ENCODE peak calls at places on chromosomes 11 and 22, in six cellular contexts. Z is mesenchymal stem cell, N is H9, O is H1, C is trophoblast cell, Q is IMR-90. W is an unnamed sample.

GRCh38 chr22:37571258-37571991 is 8.5 kb downstream of the LGALS2 start:
- DNase-seq in O (no peak), Q (peak), Z (peak), C (peak), N (no peak), W (no peak)

GRCh38 chr11:17979770-17980371 is 33.0 kb downstream of the SERGEF start:
- DNase-seq in Q (peak), O (peak), C (peak), Z (peak), N (peak), W (peak)

GRCh38 chr11:67438121-67438902 is 830 bp upstream of the PTPRCAP start:
- DNase-seq in Z (no peak), Q (no peak), N (peak), C (peak), O (no peak), W (no peak)

GRCh38 chr11:64320556-64320955 is 2.6 kb downstream of the PRDX5 start:
- DNase-seq in C (no peak), N (no peak), Z (no peak), Q (no peak), O (no peak), W (no peak)

GRCh38 chr22:27656970-27657369 is 144.6 kb downstream of the MN1 start:
- DNase-seq in N (no peak), C (no peak), O (no peak), Z (no peak), Q (no peak), W (no peak)

GRCh38 chr11:71930556-71931244 is 1.9 kb downstream of the RNF121 start:
- DNase-seq in N (no peak), C (no peak), Z (no peak), Q (no peak), O (no peak), W (no peak)

GRCh38 chr11:57513911-57514537 is 1.5 kb downstream of the SLC43A1 start:
- DNase-seq in Q (peak), Z (peak), O (no peak), C (peak), N (peak), W (no peak)

GRCh38 chr11:89182773-89183172 is 5.1 kb downstream of the TYR start:
- DNase-seq in Z (no peak), N (no peak), C (peak), O (no peak), Q (peak), W (no peak)

GRCh38 chr22:32375678-32376450 is 18.2 kb downstream of the RFPL3 start:
- DNase-seq in C (peak), Q (no peak), N (no peak), O (no peak), Z (no peak), W (no peak)

GRCh38 chr22:42202669-42203068 is 67.8 kb downstream of the TCF20 start:
- DNase-seq in O (no peak), Z (peak), Q (peak), C (no peak), N (no peak), W (no peak)

GRCh38 chr11:125797641-125798040 is 9.7 kb downstream of the PATE3 start:
- DNase-seq in O (peak), Z (no peak), N (peak), C (no peak), Q (no peak), W (no peak)

GRCh38 chr11:14537134-14537599 is 17.0 kb upstream of the PSMA1 start:
- DNase-seq in Q (peak), C (peak), Z (peak), N (no peak), O (no peak), W (peak)

GRCh38 chr22:35769974-35770373 is 52.3 kb downstream of the APOL5 start:
- DNase-seq in O (no peak), C (no peak), Z (no peak), Q (no peak), N (no peak), W (no peak)

GRCh38 chr11:42462558-42463310 is 849.1 kb upstream of the API5 start:
- DNase-seq in Q (no peak), Z (no peak), O (no peak), C (no peak), N (no peak), W (no peak)

GRCh38 chr11:33634291-33634834 is 66.3 kb downstream of the C11orf91 start:
- DNase-seq in N (no peak), Q (peak), C (peak), O (no peak), Z (peak), W (no peak)

GRCh38 chr11:79374707-79375106 is 66.1 kb downstream of the TENM4 start:
- DNase-seq in O (no peak), C (no peak), Z (no peak), N (no peak), Q (no peak), W (no peak)

GRCh38 chr11:79377399-79377798 is 63.4 kb downstream of the TENM4 start:
- DNase-seq in N (no peak), O (no peak), Z (no peak), Q (no peak), C (no peak), W (no peak)

GRCh38 chr11:79371724-79372123 is 69.1 kb downstream of the TENM4 start:
- DNase-seq in Z (no peak), Q (no peak), C (no peak), N (no peak), O (no peak), W (no peak)

GRCh38 chr11:79371152-79371551 is 69.7 kb downstream of the TENM4 start:
- DNase-seq in O (no peak), C (peak), N (peak), Q (no peak), Z (no peak), W (no peak)

DNA sequence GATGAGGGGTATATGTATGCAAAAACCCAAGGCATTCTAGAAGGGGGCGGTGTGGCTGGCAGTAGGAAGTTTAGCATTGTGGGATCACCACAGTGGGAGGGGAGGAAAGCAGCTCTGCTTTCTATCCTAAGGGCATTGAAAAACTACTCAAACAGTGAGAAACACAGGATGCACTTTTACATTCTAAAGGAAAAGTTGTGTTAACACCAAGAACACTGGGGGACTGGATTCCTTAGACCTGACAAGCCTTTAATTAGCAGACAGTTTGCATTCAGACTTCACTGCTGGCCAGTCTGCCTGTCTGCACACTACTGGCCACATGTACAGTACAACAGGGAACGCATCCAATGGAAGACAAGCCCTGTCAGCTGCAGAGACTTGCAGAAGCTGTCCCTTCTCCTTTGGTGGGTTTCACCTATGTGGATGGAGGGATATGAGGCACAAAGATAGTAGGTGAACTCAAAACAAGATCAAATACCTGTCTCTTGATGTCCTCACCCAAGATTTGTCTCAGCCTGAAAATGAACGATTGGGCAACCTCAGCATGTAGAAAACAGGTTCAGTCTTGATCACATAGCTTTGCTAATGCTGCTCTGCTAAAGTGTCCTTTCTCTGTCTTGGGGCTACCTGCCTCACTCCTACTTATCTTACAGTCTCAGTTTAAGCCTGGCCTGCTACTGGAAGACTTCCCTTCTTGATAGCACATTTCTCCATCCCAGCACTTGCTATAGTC is 64.8 kb downstream of the TENM4 start:
- DNase-seq in Z (no peak), C (no peak), N (peak), Q (no peak), O (no peak), W (no peak)
- H3K4ac ChIP-seq in Z (no peak), C (no peak), N (no peak), Q (no peak), O (no peak), W (no peak)

DNA sequence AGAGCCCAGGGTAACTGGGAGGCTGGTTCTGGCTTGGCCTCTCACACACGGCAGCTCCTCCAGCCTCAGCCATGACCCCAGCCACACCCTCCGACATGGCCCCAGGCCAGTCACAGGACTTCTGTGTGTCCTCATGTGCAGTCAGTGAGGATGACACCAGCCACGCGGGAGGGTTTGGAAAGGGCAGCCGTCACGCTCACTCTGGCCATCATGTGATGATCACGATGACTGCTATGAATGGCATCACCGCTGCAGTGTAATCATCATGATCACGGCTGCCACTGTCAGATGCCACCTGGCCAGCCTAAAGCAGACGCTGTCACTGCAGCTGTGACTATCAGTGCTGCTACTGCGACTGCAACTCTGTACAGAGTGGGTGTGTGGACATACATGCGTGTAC is 640.9 kb downstream of the BRD1 start:
- DNase-seq in C (no peak), Q (no peak), Z (no peak), O (no peak), N (no peak), W (no peak)
- H3K14ac ChIP-seq in C (no peak), Q (no peak), Z (no peak), O (no peak), N (no peak), W (peak)

GRCh38 chr11:110200241-110200640 is 96.2 kb downstream of the RDX start:
- DNase-seq in C (no peak), N (no peak), O (no peak), Q (peak), Z (no peak), W (no peak)
- H3K4ac ChIP-seq in C (no peak), N (no peak), O (no peak), Q (no peak), Z (no peak), W (no peak)

GRCh38 chr11:122505304-122506006 is 150.1 kb upstream of the UBASH3B start:
- DNase-seq in C (peak), Q (peak), Z (peak), N (peak), O (peak), W (peak)

GRCh38 chr11:122512688-122513087 is 142.8 kb upstream of the UBASH3B start:
- DNase-seq in N (no peak), Z (no peak), Q (no peak), C (no peak), O (no peak), W (no peak)

GRCh38 chr11:122509899-122510298 is 145.6 kb upstream of the UBASH3B start:
- DNase-seq in C (no peak), O (no peak), Q (no peak), Z (no peak), N (peak), W (no peak)

GRCh38 chr11:122509091-122509490 is 146.4 kb upstream of the UBASH3B start:
- DNase-seq in N (no peak), Z (no peak), Q (no peak), C (no peak), O (no peak), W (no peak)
- H3K14ac ChIP-seq in N (no peak), Z (no peak), Q (no peak), C (no peak), O (no peak), W (no peak)

DNA sequence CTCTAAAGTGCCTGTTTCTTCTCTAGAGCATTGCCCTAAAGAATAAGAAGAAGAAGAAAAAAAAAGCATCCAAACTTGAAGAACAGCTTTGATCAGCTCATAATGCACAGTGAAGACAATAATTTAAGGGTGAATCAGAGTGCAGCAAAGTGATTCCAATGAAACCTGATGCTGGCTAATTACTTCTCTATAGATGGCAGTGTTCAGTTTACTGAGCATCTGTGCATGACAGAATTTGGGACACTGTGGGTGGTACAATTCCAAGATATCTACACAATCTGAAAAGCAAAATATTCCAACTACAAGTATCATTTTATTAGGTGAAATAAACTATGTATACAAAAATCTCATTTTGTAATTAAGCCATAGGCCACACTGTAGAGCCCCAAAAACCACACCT is 450.5 kb upstream of the CCDC90B start:
- DNase-seq in Z (no peak), C (no peak), O (no peak), Q (no peak), N (no peak), W (no peak)
- H3K4ac ChIP-seq in Z (no peak), C (no peak), O (no peak), Q (no peak), N (no peak), W (no peak)

GRCh38 chr11:19421134-19421533 is 180.4 kb upstream of the E2F8 start:
- DNase-seq in C (peak), O (no peak), Z (no peak), N (no peak), Q (no peak), W (no peak)

GRCh38 chr11:19418221-19418620 is 177.5 kb upstream of the E2F8 start:
- DNase-seq in O (peak), Q (no peak), C (peak), N (no peak), Z (no peak), W (no peak)

GRCh38 chr11:19419813-19420212 is 179.1 kb upstream of the E2F8 start:
- DNase-seq in Q (peak), C (peak), N (no peak), O (no peak), Z (peak), W (no peak)

GRCh38 chr11:19422257-19422656 is 181.5 kb upstream of the E2F8 start:
- DNase-seq in Z (no peak), N (no peak), Q (no peak), C (no peak), O (no peak), W (no peak)

GRCh38 chr11:19419021-19419750 is 178.4 kb upstream of the E2F8 start:
- DNase-seq in N (no peak), O (peak), Q (peak), C (peak), Z (peak), W (no peak)
- H3K14ac ChIP-seq in N (no peak), O (no peak), Q (peak), C (no peak), Z (no peak), W (no peak)

W was measured in neuronal stem cell.